ENCODE peak calls at places on chromosomes 5 and 9, in six cellular contexts. H, T, R, O, Z and D are unnamed samples.

GRCh38 chr5:177232761-177233160 is 70.8 kb downstream of the RAB24 start:
- DNase-seq in H (no peak), T (no peak), R (no peak), O (no peak), Z (no peak), D (no peak)

GRCh38 chr5:94389515-94389899 is 228.9 kb downstream of the KIAA0825 start:
- DNase-seq in H (no peak), T (no peak), R (no peak), O (no peak), Z (no peak), D (no peak)

GRCh38 chr5:60835554-60835953 is 8.5 kb downstream of the ELOVL7 start:
- DNase-seq in H (no peak), T (no peak), R (no peak), O (no peak), Z (no peak), D (no peak)

GRCh38 chr5:14115323-14115895 is 27.7 kb upstream of the TRIO start:
- DNase-seq in H (no peak), T (no peak), R (no peak), O (no peak), Z (no peak), D (no peak)

GRCh38 chr9:134984372-134985240 is 66.9 kb upstream of the FCN1 start:
- DNase-seq in H (no peak), T (peak), R (no peak), O (no peak), Z (no peak), D (no peak)

GRCh38 chr5:3531320-3531986 is 64.2 kb upstream of the IRX1 start:
- DNase-seq in H (no peak), T (no peak), R (no peak), O (no peak), Z (no peak), D (no peak)

GRCh38 chr5:133222979-133223378 is 171.2 kb downstream of the HSPA4 start:
- DNase-seq in H (no peak), T (no peak), R (no peak), O (no peak), Z (no peak), D (no peak)

GRCh38 chr9:112705773-112706427 is 12.0 kb downstream of the INIP start:
- DNase-seq in H (peak), T (no peak), R (no peak), O (no peak), Z (no peak), D (no peak)

GRCh38 chr9:112819635-112820496 is 69.3 kb downstream of the SNX30 start:
- DNase-seq in H (no peak), T (no peak), R (no peak), O (peak), Z (peak), D (peak)

GRCh38 chr5:40071870-40072269 is 607.8 kb upstream of the PTGER4 start:
- DNase-seq in H (no peak), T (no peak), R (no peak), O (no peak), Z (no peak), D (no peak)

GRCh38 chr5:55220433-55221185 is 6.5 kb downstream of the MCIDAS start:
- DNase-seq in H (peak), T (no peak), R (no peak), O (no peak), Z (no peak), D (no peak)